ENCODE peak calls at places on chromosomes 2 and 18, in five cellular contexts. H is NCI-H82, C is cardiac fibroblast, W is skeletal muscle cell, R is H9. Z is an unnamed sample.
A peak's percentile ranks its signal among the peaks of the same experiment; 100 is the strongest.

GRCh38 chr2:46335404-46335965 is 38.3 kb downstream of the EPAS1 start:
- DNase-seq in H (no peak), C (peak; percentile 87), W (no peak), R (peak; percentile 61), Z (no peak)

GRCh38 chr2:175874291-175874690 is 127.8 kb downstream of the LNPK start:
- DNase-seq in H (no peak), C (no peak), W (no peak), R (no peak), Z (no peak)

GRCh38 chr18:6885992-6886823 is 156.7 kb downstream of the ARHGAP28 start:
- DNase-seq in H (peak; percentile 86), C (peak; percentile 69), W (no peak), R (no peak), Z (no peak)

GRCh38 chr2:177171418-177171865 is 41.2 kb upstream of the HNRNPA3 start:
- DNase-seq in H (no peak), C (peak; percentile 19), W (no peak), R (no peak), Z (no peak)

GRCh38 chr2:75142081-75142480 is 57.2 kb downstream of the TACR1 start:
- DNase-seq in H (no peak), C (peak; percentile 98), W (peak; percentile 65), R (no peak), Z (no peak)

GRCh38 chr18:24964213-24964612 is 387.8 kb downstream of the ZNF521 start:
- DNase-seq in H (peak; percentile 14), C (no peak), W (no peak), R (peak; percentile 74), Z (no peak)

GRCh38 chr2:237508361-237508760 is 21.3 kb downstream of the MLPH start:
- DNase-seq in H (no peak), C (no peak), W (no peak), R (no peak), Z (no peak)

GRCh38 chr2:1626271-1626681 is 118.0 kb downstream of the PXDN start:
- DNase-seq in H (no peak), C (no peak), W (no peak), R (no peak), Z (no peak)

GRCh38 chr2:239749272-239749873 is 275.8 kb downstream of the NDUFA10 start:
- DNase-seq in H (no peak), C (no peak), W (no peak), R (no peak), Z (no peak)

Z was measured in CD8-positive, alpha-beta T cell.